ENCODE peak calls at places on chromosomes 3 and 15, in eight cellular contexts. I is upper lobe of left lung, R is kidney, N is tibial artery, O is lung, U is body of pancreas, B is uterus, E is NB4. Y is an unnamed sample.
A peak's percentile ranks its signal among the peaks of the same experiment; 100 is the strongest.

GRCh38 chr3:55491296-55491816 is 4.2 kb upstream of the WNT5A start:
- DNase-seq in I (no peak), R (no peak), N (no peak), O (no peak), U (no peak), B (peak; percentile 58), E (no peak), Y (peak; percentile 90)

GRCh38 chr3:194081826-194082225 is 54.1 kb upstream of the HES1 start:
- DNase-seq in I (no peak), R (no peak), N (no peak), O (no peak), U (no peak), B (no peak), E (no peak), Y (no peak)

GRCh38 chr3:141370065-141370533 is 1.8 kb downstream of the ZBTB38 start:
- DNase-seq in I (peak; percentile 66), R (no peak), N (peak; percentile 76), O (peak; percentile 62), U (peak; percentile 68), B (peak; percentile 48), E (peak; percentile 86), Y (peak; percentile 82)

GRCh38 chr15:74787251-74788041 is 5.6 kb downstream of the CSK start:
- DNase-seq in I (peak; percentile 90), R (peak; percentile 87), N (peak; percentile 83), O (peak; percentile 78), U (peak; percentile 50), B (no peak), E (peak; percentile 99), Y (peak; percentile 44)

GRCh38 chr3:98784666-98785600 is 21.8 kb downstream of the ST3GAL6 start:
- DNase-seq in I (no peak), R (no peak), N (no peak), O (no peak), U (no peak), B (no peak), E (peak; percentile 62), Y (peak; percentile 82)

GRCh38 chr15:57323806-57324589 is 52.3 kb upstream of the CGNL1 start:
- DNase-seq in I (peak; percentile 48), R (peak; percentile 74), N (no peak), O (peak; percentile 61), U (no peak), B (no peak), E (peak; percentile 41), Y (peak; percentile 23)

GRCh38 chr3:115418583-115418982 is 204.7 kb upstream of the GAP43 start:
- DNase-seq in I (no peak), R (no peak), N (no peak), O (no peak), U (no peak), B (no peak), E (no peak), Y (no peak)

GRCh38 chr15:66715736-66716667 is 14.0 kb downstream of the SMAD6 start:
- DNase-seq in I (no peak), R (no peak), N (no peak), O (no peak), U (no peak), B (no peak), E (no peak), Y (no peak)

GRCh38 chr15:73959801-73960200 is 32.3 kb downstream of the STOML1 start:
- DNase-seq in I (peak; percentile 10), R (peak; percentile 29), N (peak; percentile 41), O (no peak), U (no peak), B (no peak), E (no peak), Y (no peak)

GRCh38 chr3:123279121-123279520 is 77.4 kb downstream of the SEC22A start:
- DNase-seq in I (no peak), R (no peak), N (peak; percentile 37), O (no peak), U (no peak), B (no peak), E (no peak), Y (no peak)

GRCh38 chr3:58386966-58387365 is 46.7 kb downstream of the PDHB start:
- DNase-seq in I (peak; percentile 29), R (peak; percentile 77), N (peak; percentile 72), O (no peak), U (no peak), B (no peak), E (no peak), Y (peak; percentile 80)

GRCh38 chr15:31456329-31457060 is 129.9 kb downstream of the KLF13 start:
- DNase-seq in I (peak; percentile 8), R (peak; percentile 47), N (no peak), O (no peak), U (no peak), B (no peak), E (no peak), Y (no peak)

GRCh38 chr3:122992138-122992537 is 35.4 kb downstream of the SEMA5B start:
- DNase-seq in I (no peak), R (peak; percentile 15), N (no peak), O (no peak), U (no peak), B (no peak), E (no peak), Y (no peak)

GRCh38 chr3:147758786-147759185 is 349.6 kb downstream of the ZIC1 start:
- DNase-seq in I (no peak), R (no peak), N (no peak), O (no peak), U (no peak), B (no peak), E (no peak), Y (no peak)

GRCh38 chr3:183381179-183381578 is 47.2 kb downstream of the MCF2L2 start:
- DNase-seq in I (peak; percentile 63), R (no peak), N (no peak), O (no peak), U (no peak), B (no peak), E (no peak), Y (peak; percentile 89)

GRCh38 chr3:46944191-46944590 is 32.4 kb downstream of the CCDC12 start:
- DNase-seq in I (no peak), R (peak; percentile 51), N (no peak), O (no peak), U (peak; percentile 48), B (no peak), E (no peak), Y (no peak)

DNA sequence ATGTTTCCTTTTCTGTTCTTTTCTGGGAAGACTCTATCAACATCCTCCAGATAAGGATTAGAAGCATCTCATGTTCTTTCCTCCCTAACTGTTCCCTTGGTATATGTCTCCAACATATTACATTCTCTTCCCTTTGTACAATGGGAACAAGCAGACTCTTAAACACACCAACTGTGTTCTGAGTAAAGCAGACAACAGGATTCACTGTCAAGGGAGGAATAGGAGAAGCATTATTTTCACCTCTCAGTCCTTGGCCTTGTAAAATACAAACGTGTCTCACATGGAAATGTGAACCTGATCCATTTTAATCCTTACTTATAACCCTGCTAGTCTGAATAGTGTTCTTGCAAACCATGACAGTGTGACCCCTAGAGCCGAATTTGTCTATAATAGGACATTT is 19.6 kb downstream of the GYG1 start:
- DNase-seq in I (no peak), R (no peak), N (no peak), O (no peak), U (no peak), B (no peak), E (no peak), Y (no peak)
- H3K4me3 ChIP-seq in I (no peak overlapping the region), R (no peak overlapping the region), N (no peak overlapping the region), O (no peak overlapping the region), U (no peak overlapping the region), B (no peak overlapping the region), E (no peak overlapping the region), Y (no peak overlapping the region)

DNA sequence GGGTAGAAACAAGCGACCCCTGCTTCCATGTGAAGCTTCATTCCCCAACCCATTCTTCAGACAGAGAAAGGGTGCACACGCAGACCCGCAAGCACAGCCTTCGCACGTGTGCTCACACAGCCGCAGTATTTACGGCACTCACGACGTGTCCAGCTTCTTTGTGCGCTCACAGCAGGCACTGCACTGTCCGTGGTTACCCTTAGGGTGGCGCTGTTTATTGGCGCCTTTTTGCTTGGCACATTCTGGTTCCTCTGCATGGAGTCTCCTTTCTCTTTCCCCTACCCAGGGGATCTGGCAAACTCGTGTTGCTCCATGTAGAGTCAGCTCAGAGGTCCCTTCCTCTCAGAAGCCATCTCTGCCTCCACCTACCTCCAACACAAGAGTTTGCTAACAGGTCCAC is 115.1 kb downstream of the SLCO3A1 start:
- DNase-seq in I (no peak), R (no peak), N (no peak), O (no peak), U (no peak), B (no peak), E (no peak), Y (no peak)
- TF ChIP-seq CTCF in I (no peak), R (no peak), N (no peak), O (no peak), U (no peak), B (no peak), E (peak; percentile 20), Y (no peak)

DNA sequence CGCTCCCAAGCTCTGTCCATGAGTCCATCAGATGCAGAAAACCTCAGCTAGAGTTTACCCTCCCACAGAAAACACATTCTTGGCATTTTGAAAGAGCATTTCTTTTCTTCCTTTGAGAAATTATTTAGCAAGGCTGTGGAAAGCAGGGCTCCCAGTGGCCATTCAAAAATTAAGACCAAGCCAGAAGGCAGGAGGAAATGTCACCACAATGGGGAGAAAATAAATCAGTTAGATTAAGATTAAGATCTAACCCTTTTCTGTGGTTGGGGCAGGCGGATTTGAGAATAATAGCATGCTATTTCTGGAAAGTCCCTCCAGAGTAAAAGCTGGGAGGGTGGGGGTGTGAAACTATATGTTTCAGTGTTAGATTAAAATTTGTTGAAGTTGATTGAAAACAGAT is 20.2 kb downstream of the LRIG1 start:
- DNase-seq in I (no peak), R (no peak), N (no peak), O (no peak), U (no peak), B (no peak), E (no peak), Y (no peak)
- H3K4me3 ChIP-seq in I (no peak overlapping the region), R (no peak overlapping the region), N (no peak overlapping the region), O (no peak overlapping the region), U (no peak overlapping the region), B (no peak overlapping the region), E (no peak overlapping the region), Y (no peak overlapping the region)

GRCh38 chr15:39598186-39598850 is 17.4 kb downstream of the THBS1 start:
- DNase-seq in I (no peak), R (no peak), N (no peak), O (no peak), U (no peak), B (no peak), E (no peak), Y (peak; percentile 37)

GRCh38 chr15:39598958-39599845 is 18.3 kb downstream of the THBS1 start:
- DNase-seq in I (no peak), R (no peak), N (no peak), O (no peak), U (no peak), B (no peak), E (no peak), Y (peak; percentile 15)

GRCh38 chr15:39605146-39605545 is 24.3 kb downstream of the THBS1 start:
- DNase-seq in I (no peak), R (no peak), N (no peak), O (no peak), U (no peak), B (no peak), E (no peak), Y (no peak)

GRCh38 chr15:39599871-39600270 is 19.0 kb downstream of the THBS1 start:
- DNase-seq in I (no peak), R (no peak), N (no peak), O (no peak), U (no peak), B (no peak), E (no peak), Y (peak; percentile 16)

DNA sequence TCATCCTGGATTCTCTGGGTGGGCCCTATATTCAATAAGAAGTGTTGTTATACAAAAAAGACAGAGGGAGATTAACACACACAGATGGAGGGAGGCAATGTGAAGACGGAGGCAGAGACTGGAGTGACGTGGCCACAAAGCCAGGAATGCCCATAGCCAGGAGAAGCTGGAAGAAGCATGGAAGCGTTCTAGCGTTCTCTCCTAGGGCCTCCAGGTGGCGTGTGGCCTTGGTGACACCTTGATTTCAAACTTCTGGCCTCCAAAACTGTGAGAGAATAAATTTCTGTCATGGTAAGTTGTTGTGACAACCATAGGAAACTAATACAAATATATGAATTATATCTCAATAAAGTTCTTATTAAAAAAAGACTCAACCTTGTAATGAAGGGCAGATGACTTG is 21.3 kb downstream of the THBS1 start:
- DNase-seq in I (no peak), R (no peak), N (no peak), O (no peak), U (no peak), B (no peak), E (no peak), Y (no peak)
- TF ChIP-seq CTCF in I (no peak), R (no peak), N (no peak), O (no peak), U (no peak), B (no peak), E (no peak), Y (peak; percentile 2)